ENCODE peak calls at places on chromosomes 12 and 14, in seven cellular contexts. One of them, this sample, is unnamed.

GRCh38 chr12:77115471-77115870 is 50.1 kb upstream of the E2F7 start:
- DNase-seq in breast epithelium: no peak
- DNase-seq in upper lobe of right lung: no peak
- DNase-seq in heart left ventricle: no peak
- DNase-seq in AG10803: no peak
- DNase-seq in WTC11: no peak
- DNase-seq in mesothelial cell of epicardium: no peak
- DNase-seq in this sample: peak

GRCh38 chr12:18723752-18724151 is 14.1 kb downstream of the PLCZ1 start:
- DNase-seq in breast epithelium: no peak
- DNase-seq in upper lobe of right lung: no peak
- DNase-seq in heart left ventricle: no peak
- DNase-seq in AG10803: peak
- DNase-seq in WTC11: no peak
- DNase-seq in mesothelial cell of epicardium: no peak
- DNase-seq in this sample: peak

GRCh38 chr12:132850291-132850690 is 21.6 kb upstream of the GOLGA3 start:
- DNase-seq in breast epithelium: no peak
- DNase-seq in upper lobe of right lung: no peak
- DNase-seq in heart left ventricle: no peak
- DNase-seq in AG10803: no peak
- DNase-seq in WTC11: no peak
- DNase-seq in mesothelial cell of epicardium: no peak
- DNase-seq in this sample: no peak

GRCh38 chr12:5965950-5966383 is 20.9 kb upstream of the ANO2 start:
- DNase-seq in breast epithelium: no peak
- DNase-seq in upper lobe of right lung: peak
- DNase-seq in heart left ventricle: peak
- DNase-seq in AG10803: peak
- DNase-seq in WTC11: peak
- DNase-seq in mesothelial cell of epicardium: peak
- DNase-seq in this sample: peak

GRCh38 chr14:84074626-84075025 is 1455.3 kb upstream of the FLRT2 start:
- DNase-seq in breast epithelium: no peak
- DNase-seq in upper lobe of right lung: no peak
- DNase-seq in heart left ventricle: no peak
- DNase-seq in AG10803: no peak
- DNase-seq in WTC11: no peak
- DNase-seq in mesothelial cell of epicardium: no peak
- DNase-seq in this sample: no peak

GRCh38 chr12:106978035-106978800 is 8.7 kb downstream of the MTERF2 start:
- DNase-seq in breast epithelium: no peak
- DNase-seq in upper lobe of right lung: no peak
- DNase-seq in heart left ventricle: peak
- DNase-seq in AG10803: peak
- DNase-seq in WTC11: no peak
- DNase-seq in mesothelial cell of epicardium: no peak
- DNase-seq in this sample: peak

GRCh38 chr12:27769142-27769672 is 10.8 kb upstream of the KLHL42 start:
- DNase-seq in breast epithelium: no peak
- DNase-seq in upper lobe of right lung: no peak
- DNase-seq in heart left ventricle: no peak
- DNase-seq in AG10803: no peak
- DNase-seq in WTC11: no peak
- DNase-seq in mesothelial cell of epicardium: no peak
- DNase-seq in this sample: no peak

GRCh38 chr12:123268850-123269249 is 2.8 kb downstream of the CDK2AP1 start:
- DNase-seq in breast epithelium: no peak
- DNase-seq in upper lobe of right lung: no peak
- DNase-seq in heart left ventricle: no peak
- DNase-seq in AG10803: no peak
- DNase-seq in WTC11: no peak
- DNase-seq in mesothelial cell of epicardium: no peak
- DNase-seq in this sample: no peak

GRCh38 chr12:7221486-7221885 is 32.0 kb downstream of the PEX5 start:
- DNase-seq in breast epithelium: no peak
- DNase-seq in upper lobe of right lung: no peak
- DNase-seq in heart left ventricle: no peak
- DNase-seq in AG10803: no peak
- DNase-seq in WTC11: no peak
- DNase-seq in mesothelial cell of epicardium: no peak
- DNase-seq in this sample: no peak

GRCh38 chr14:97458302-97459137 is 661.3 kb downstream of the VRK1 start:
- DNase-seq in breast epithelium: no peak
- DNase-seq in upper lobe of right lung: no peak
- DNase-seq in heart left ventricle: peak
- DNase-seq in AG10803: peak
- DNase-seq in WTC11: peak
- DNase-seq in mesothelial cell of epicardium: peak
- DNase-seq in this sample: no peak

GRCh38 chr14:56491299-56492285 is 88.0 kb upstream of the TMEM260 start:
- DNase-seq in breast epithelium: no peak
- DNase-seq in upper lobe of right lung: no peak
- DNase-seq in heart left ventricle: no peak
- DNase-seq in AG10803: peak
- DNase-seq in WTC11: peak
- DNase-seq in mesothelial cell of epicardium: peak
- DNase-seq in this sample: peak
- TF ChIP-seq CTCF in breast epithelium: peak
- TF ChIP-seq CTCF in upper lobe of right lung: peak
- TF ChIP-seq CTCF in heart left ventricle: peak
- TF ChIP-seq CTCF in AG10803: peak
- TF ChIP-seq CTCF in WTC11: peak
- TF ChIP-seq CTCF in mesothelial cell of epicardium: peak
- TF ChIP-seq CTCF in this sample: peak

DNA sequence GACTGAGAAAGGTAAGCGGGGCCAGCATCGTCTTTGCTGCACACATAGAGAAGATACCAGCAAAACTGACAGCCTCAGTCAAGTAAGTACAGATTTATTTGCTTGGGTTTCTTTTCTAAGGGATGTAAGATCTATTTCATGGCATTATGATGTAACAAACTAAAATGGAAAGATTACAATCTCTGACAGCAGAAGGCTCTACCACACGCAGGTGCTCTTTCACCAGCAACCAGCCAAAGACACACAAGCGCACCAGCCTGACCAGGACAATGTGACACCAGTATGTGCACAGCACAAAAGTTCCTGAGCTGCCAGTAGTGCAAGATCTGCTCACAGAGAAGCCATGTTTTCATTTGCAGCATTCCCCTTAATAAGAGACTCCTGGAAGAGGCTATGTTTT is 311.1 kb downstream of the MED13L start:
- DNase-seq in breast epithelium: no peak
- DNase-seq in upper lobe of right lung: no peak
- DNase-seq in heart left ventricle: no peak
- DNase-seq in AG10803: no peak
- DNase-seq in WTC11: no peak
- DNase-seq in mesothelial cell of epicardium: no peak
- DNase-seq in this sample: no peak
- TF ChIP-seq CTCF in breast epithelium: no peak
- TF ChIP-seq CTCF in upper lobe of right lung: no peak
- TF ChIP-seq CTCF in heart left ventricle: no peak
- TF ChIP-seq CTCF in AG10803: no peak
- TF ChIP-seq CTCF in WTC11: no peak
- TF ChIP-seq CTCF in mesothelial cell of epicardium: no peak
- TF ChIP-seq CTCF in this sample: no peak

DNA sequence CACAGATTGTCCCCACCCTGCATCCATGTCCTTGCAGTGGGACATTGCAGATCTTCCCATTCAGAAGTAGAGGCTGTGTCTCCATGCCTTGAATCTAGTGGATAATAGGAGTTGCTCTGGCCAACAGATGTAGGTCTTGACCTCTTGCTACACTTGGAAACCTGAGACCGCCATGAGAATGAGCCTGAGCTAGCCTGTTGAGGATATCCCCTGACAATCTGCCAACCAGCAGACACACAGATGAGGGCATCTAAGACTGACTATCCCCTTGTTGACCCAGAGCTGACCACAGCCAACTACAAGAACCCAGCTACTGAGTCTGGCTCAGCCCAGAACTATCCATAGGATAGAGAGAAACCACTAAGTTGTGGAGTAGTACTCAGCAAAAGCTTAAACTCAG is 161.1 kb upstream of the NOS1 start:
- DNase-seq in breast epithelium: no peak
- DNase-seq in upper lobe of right lung: no peak
- DNase-seq in heart left ventricle: no peak
- DNase-seq in AG10803: peak
- DNase-seq in WTC11: no peak
- DNase-seq in mesothelial cell of epicardium: no peak
- DNase-seq in this sample: no peak
- TF ChIP-seq CTCF in breast epithelium: no peak
- TF ChIP-seq CTCF in upper lobe of right lung: no peak
- TF ChIP-seq CTCF in heart left ventricle: no peak
- TF ChIP-seq CTCF in AG10803: no peak
- TF ChIP-seq CTCF in WTC11: no peak
- TF ChIP-seq CTCF in mesothelial cell of epicardium: no peak
- TF ChIP-seq CTCF in this sample: no peak

GRCh38 chr12:98574110-98574509 is 19.4 kb upstream of the SLC25A3 start:
- DNase-seq in breast epithelium: no peak
- DNase-seq in upper lobe of right lung: no peak
- DNase-seq in heart left ventricle: no peak
- DNase-seq in AG10803: no peak
- DNase-seq in WTC11: no peak
- DNase-seq in mesothelial cell of epicardium: no peak
- DNase-seq in this sample: no peak

GRCh38 chr12:98575013-98575412 is 18.5 kb upstream of the SLC25A3 start:
- DNase-seq in breast epithelium: no peak
- DNase-seq in upper lobe of right lung: no peak
- DNase-seq in heart left ventricle: no peak
- DNase-seq in AG10803: no peak
- DNase-seq in WTC11: no peak
- DNase-seq in mesothelial cell of epicardium: no peak
- DNase-seq in this sample: no peak

DNA sequence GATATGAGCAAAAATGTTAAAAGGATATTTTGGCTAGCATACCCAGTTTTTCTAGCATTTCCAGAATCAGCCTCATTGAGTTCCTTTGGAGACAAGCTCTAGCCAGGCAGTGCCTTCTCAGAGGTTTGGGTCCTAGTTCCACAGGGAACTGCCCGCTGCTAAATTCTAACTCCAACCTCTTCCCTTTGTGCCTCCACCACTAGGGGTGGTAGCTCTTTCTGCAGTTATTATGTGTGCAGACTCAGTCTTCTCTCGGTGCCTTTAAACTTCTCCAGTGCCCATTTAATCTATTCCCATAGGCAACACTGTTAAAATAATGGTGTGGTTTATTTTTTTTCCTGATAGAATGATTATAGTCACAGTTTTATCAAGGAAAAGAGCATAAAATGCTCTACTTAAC is 21.5 kb upstream of the SLC25A3 start:
- DNase-seq in breast epithelium: no peak
- DNase-seq in upper lobe of right lung: no peak
- DNase-seq in heart left ventricle: no peak
- DNase-seq in AG10803: no peak
- DNase-seq in WTC11: no peak
- DNase-seq in mesothelial cell of epicardium: no peak
- DNase-seq in this sample: no peak
- TF ChIP-seq CTCF in breast epithelium: no peak
- TF ChIP-seq CTCF in upper lobe of right lung: peak
- TF ChIP-seq CTCF in heart left ventricle: no peak
- TF ChIP-seq CTCF in AG10803: peak
- TF ChIP-seq CTCF in WTC11: no peak
- TF ChIP-seq CTCF in mesothelial cell of epicardium: no peak
- TF ChIP-seq CTCF in this sample: peak

GRCh38 chr14:39491134-39491541 is 58.9 kb upstream of the FBXO33 start:
- DNase-seq in breast epithelium: no peak
- DNase-seq in upper lobe of right lung: no peak
- DNase-seq in heart left ventricle: no peak
- DNase-seq in AG10803: peak
- DNase-seq in WTC11: no peak
- DNase-seq in mesothelial cell of epicardium: no peak
- DNase-seq in this sample: peak
- TF ChIP-seq CTCF in breast epithelium: peak
- TF ChIP-seq CTCF in upper lobe of right lung: peak
- TF ChIP-seq CTCF in heart left ventricle: peak
- TF ChIP-seq CTCF in AG10803: peak
- TF ChIP-seq CTCF in WTC11: peak
- TF ChIP-seq CTCF in mesothelial cell of epicardium: peak
- TF ChIP-seq CTCF in this sample: peak

This sample was measured in choroid plexus epithelial cell.